ENCODE peak calls at places on chromosomes 2 and 18, in five cellular contexts. One of them, this sample, is unnamed.
A peak's percentile ranks its signal among the peaks of the same experiment; 100 is the strongest.

GRCh38 chr2:60535392-60536312 is 17.8 kb downstream of the BCL11A start:
- DNase-seq in H54: no peak
- DNase-seq in adrenal gland: no peak
- DNase-seq in H1: no peak
- DNase-seq in A549: no peak
- DNase-seq in this sample: no peak

GRCh38 chr2:3728104-3729054 is 25.0 kb downstream of the DCDC2C start:
- DNase-seq in adrenal gland: no peak
- DNase-seq in A549: peak; percentile 65
- DNase-seq in H1: peak; percentile 53
- DNase-seq in H54: peak; percentile 39
- DNase-seq in this sample: peak; percentile 27

GRCh38 chr2:20171445-20171977 is 53.4 kb downstream of the SDC1 start:
- DNase-seq in H1: no peak
- DNase-seq in A549: no peak
- DNase-seq in adrenal gland: no peak
- DNase-seq in H54: no peak
- DNase-seq in this sample: no peak

GRCh38 chr2:39144411-39144810 is 23.6 kb upstream of the SOS1 start:
- DNase-seq in H1: no peak
- DNase-seq in adrenal gland: no peak
- DNase-seq in H54: no peak
- DNase-seq in A549: no peak
- DNase-seq in this sample: no peak

GRCh38 chr2:235005603-235006259 is 53.9 kb downstream of the SH3BP4 start:
- DNase-seq in A549: no peak
- DNase-seq in adrenal gland: no peak
- DNase-seq in H1: peak; percentile 77
- DNase-seq in H54: no peak
- DNase-seq in this sample: no peak

GRCh38 chr2:37472959-37473358 is 128.5 kb downstream of the QPCT start:
- DNase-seq in H54: peak; percentile 15
- DNase-seq in H1: no peak
- DNase-seq in A549: no peak
- DNase-seq in adrenal gland: no peak
- DNase-seq in this sample: no peak

GRCh38 chr2:38666578-38666926 is 638 bp downstream of the GALM start:
- DNase-seq in H54: no peak
- DNase-seq in adrenal gland: no peak
- DNase-seq in H1: no peak
- DNase-seq in A549: no peak
- DNase-seq in this sample: peak; percentile 47

GRCh38 chr2:111042772-111043771 is 77.6 kb upstream of the BCL2L11 start:
- DNase-seq in H54: no peak
- DNase-seq in A549: no peak
- DNase-seq in H1: peak; percentile 35
- DNase-seq in adrenal gland: no peak
- DNase-seq in this sample: no peak

GRCh38 chr2:46793423-46794416 is 121.9 kb downstream of the MCFD2 start:
- DNase-seq in adrenal gland: no peak
- DNase-seq in A549: no peak
- DNase-seq in H1: peak; percentile 11
- DNase-seq in H54: no peak
- DNase-seq in this sample: no peak

GRCh38 chr18:74898965-74899364 is 301.3 kb downstream of the ZNF407 start:
- DNase-seq in adrenal gland: no peak
- DNase-seq in H1: no peak
- DNase-seq in A549: no peak
- DNase-seq in H54: peak; percentile 5
- DNase-seq in this sample: no peak

GRCh38 chr2:235612551-235612950 is 118.7 kb downstream of the AGAP1 start:
- DNase-seq in H54: no peak
- DNase-seq in A549: no peak
- DNase-seq in adrenal gland: no peak
- DNase-seq in H1: no peak
- DNase-seq in this sample: no peak

GRCh38 chr2:44793322-44793870 is 148.1 kb upstream of the SIX3 start:
- DNase-seq in H54: no peak
- DNase-seq in A549: no peak
- DNase-seq in H1: peak; percentile 59
- DNase-seq in adrenal gland: no peak
- DNase-seq in this sample: peak; percentile 15

GRCh38 chr2:233389601-233390125 is 35.4 kb downstream of the DGKD start:
- DNase-seq in H54: no peak
- DNase-seq in A549: no peak
- DNase-seq in adrenal gland: no peak
- DNase-seq in H1: no peak
- DNase-seq in this sample: no peak

GRCh38 chr2:233386382-233387041 is 32.2 kb downstream of the DGKD start:
- DNase-seq in H54: no peak
- DNase-seq in H1: no peak
- DNase-seq in adrenal gland: no peak
- DNase-seq in A549: peak; percentile 38
- DNase-seq in this sample: no peak

GRCh38 chr2:233387225-233387624 is 32.9 kb downstream of the DGKD start:
- DNase-seq in H54: no peak
- DNase-seq in H1: peak; percentile 33
- DNase-seq in adrenal gland: no peak
- DNase-seq in A549: no peak
- DNase-seq in this sample: no peak

GRCh38 chr2:233385489-233386044 is 31.3 kb downstream of the DGKD start:
- DNase-seq in A549: no peak
- DNase-seq in H1: no peak
- DNase-seq in H54: no peak
- DNase-seq in adrenal gland: no peak
- DNase-seq in this sample: no peak

GRCh38 chr2:233387667-233388528 is 33.6 kb downstream of the DGKD start:
- DNase-seq in H54: no peak
- DNase-seq in H1: peak; percentile 36
- DNase-seq in A549: peak; percentile 66
- DNase-seq in adrenal gland: peak; percentile 90
- DNase-seq in this sample: no peak
- TF ChIP-seq POLR2A in H54: no peak
- TF ChIP-seq POLR2A in H1: no peak
- TF ChIP-seq POLR2A in A549: no peak
- TF ChIP-seq POLR2A in adrenal gland: peak; percentile 49
- TF ChIP-seq POLR2A in this sample: no peak

DNA sequence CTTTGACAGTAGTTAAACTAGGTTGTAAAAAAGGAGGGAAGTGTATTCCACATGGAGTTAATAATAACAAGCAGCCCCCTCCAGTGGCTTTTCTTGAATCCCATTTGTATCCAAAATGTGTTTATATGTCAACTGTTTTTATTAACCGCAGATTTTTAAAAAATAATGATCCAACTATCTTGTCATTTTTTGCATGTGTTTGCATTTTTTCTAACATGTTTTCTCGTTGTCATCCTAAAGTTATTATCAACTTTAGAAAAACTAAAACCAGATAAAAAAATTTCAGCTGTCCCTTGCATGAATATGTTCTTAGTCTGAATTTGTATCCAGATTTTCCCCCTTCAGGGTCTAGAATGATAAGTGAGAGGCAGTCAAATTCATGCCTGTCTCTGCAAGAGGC is 1063.3 kb downstream of the BCL11A start:
- DNase-seq in A549: no peak
- DNase-seq in H54: no peak
- DNase-seq in H1: no peak
- DNase-seq in adrenal gland: no peak
- DNase-seq in this sample: no peak
- TF ChIP-seq POLR2A in A549: no peak
- TF ChIP-seq POLR2A in H54: no peak
- TF ChIP-seq POLR2A in H1: no peak
- TF ChIP-seq POLR2A in adrenal gland: no peak
- TF ChIP-seq POLR2A in this sample: no peak

DNA sequence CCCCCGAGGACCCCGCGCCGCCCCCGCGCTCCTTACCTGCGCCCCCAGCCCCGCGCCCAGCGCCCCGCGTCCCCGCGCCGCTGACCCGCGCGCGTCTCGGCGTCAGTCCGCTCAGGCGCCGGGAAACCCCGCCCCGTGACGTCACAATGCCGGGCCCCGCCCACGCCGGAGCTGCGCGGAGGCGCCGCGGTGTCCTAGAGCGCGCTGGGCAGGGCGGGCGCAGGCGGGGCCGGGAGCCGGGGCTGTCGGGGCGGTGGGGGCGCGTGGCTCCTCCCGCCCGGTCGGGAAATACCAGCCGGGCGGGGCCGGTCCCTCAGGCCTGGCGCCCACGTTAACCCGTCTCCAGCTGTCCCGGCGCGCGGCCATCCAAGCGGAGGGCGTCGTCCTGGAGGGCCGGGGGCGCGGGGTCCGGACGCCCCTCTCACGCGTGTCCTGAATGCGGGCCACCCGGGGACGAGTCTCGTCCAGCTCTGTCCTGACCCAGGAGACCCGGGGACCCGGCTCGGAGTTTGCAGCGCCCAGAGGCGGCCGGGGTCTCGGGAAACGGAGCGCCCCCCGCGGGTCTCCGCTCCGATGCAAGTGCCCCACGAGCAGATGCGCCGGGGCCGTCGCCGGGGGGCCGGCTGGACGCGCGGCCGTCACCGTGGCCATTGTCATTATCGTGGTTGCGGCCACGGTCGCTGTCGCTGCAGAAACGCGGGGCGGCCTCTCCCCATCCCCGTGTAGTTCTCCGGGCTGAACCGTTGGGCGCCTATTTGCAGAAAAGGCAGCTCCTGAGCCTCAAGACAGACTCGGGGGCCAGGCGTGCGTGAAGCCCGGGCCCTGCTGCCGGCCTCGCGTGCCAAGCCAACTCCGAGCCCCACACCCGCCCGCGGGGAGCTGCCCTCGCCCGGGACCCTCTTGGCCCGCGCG is at the start of gene SLC66A2:
- DNase-seq in A549: peak; percentile 43
- DNase-seq in H1: peak; percentile 99
- DNase-seq in adrenal gland: peak; percentile 96
- DNase-seq in H54: peak; percentile 56
- DNase-seq in this sample: peak; percentile 98
- TF ChIP-seq POLR2A in A549: peak; percentile 54
- TF ChIP-seq POLR2A in H1: no peak
- TF ChIP-seq POLR2A in adrenal gland: peak; percentile 70
- TF ChIP-seq POLR2A in H54: no peak
- TF ChIP-seq POLR2A in this sample: peak; percentile 26

GRCh38 chr2:96143848-96144480 is 1.3 kb downstream of the DUSP2 start:
- DNase-seq in H1: peak; percentile 71
- DNase-seq in H54: no peak
- DNase-seq in A549: no peak
- DNase-seq in adrenal gland: no peak
- DNase-seq in this sample: peak; percentile 34

GRCh38 chr2:96143231-96143847 is 1.9 kb downstream of the DUSP2 start:
- DNase-seq in adrenal gland: no peak
- DNase-seq in H1: no peak
- DNase-seq in A549: no peak
- DNase-seq in H54: no peak
- DNase-seq in this sample: no peak

GRCh38 chr2:96144481-96145027 is 686 bp downstream of the DUSP2 start:
- DNase-seq in H54: no peak
- DNase-seq in H1: peak; percentile 68
- DNase-seq in adrenal gland: no peak
- DNase-seq in A549: no peak
- DNase-seq in this sample: peak; percentile 49

GRCh38 chr2:96140941-96141623 is 2.8 kb upstream of the ASTL start:
- DNase-seq in adrenal gland: no peak
- DNase-seq in A549: no peak
- DNase-seq in H1: no peak
- DNase-seq in H54: no peak
- DNase-seq in this sample: no peak

DNA sequence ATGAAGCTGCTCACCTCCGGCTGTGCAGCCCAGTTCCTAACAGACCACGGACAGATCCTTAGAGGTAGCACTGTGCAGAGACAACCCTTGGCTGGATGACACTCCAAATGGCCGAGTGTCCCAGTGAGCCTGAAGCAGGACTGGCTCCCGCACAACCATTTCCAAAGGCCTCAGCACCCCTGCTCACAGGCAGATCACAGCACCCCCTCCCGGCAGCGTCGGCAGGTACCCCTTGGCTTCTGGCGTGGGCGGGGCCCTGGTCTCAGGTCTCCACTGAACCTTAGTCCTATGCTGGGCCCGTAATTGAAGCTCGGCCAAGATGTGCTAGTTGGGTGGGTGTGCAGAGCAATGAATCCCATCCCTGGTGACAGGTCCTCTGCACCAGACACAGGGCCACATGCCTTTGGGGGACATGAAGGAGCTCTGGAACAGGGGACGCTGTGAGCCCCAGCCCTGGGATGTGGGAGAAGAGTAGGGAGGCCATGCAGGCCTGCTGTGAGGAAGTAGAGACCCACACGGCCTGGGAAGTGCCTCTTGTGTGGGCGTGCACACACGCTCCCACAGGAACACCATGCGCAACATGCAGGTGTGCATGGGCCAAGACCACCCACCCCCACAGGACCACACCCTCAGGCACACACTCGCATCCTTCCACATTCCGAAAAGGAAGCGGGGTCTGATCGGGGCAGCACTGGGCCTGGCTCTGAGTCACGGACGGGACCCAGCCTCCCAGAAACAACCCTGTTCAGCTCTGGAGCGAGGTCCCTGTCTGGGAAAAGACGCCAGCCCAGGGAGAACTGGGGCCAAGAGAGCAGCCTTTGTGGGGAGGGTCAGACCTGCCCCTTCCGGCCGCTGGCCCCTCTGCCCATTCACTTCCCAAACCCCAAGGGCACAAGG is 2.8 kb downstream of the DUSP2 start:
- DNase-seq in H1: peak; percentile 79
- DNase-seq in adrenal gland: no peak
- DNase-seq in H54: no peak
- DNase-seq in A549: no peak
- DNase-seq in this sample: no peak
- TF ChIP-seq POLR2A in H1: no peak
- TF ChIP-seq POLR2A in adrenal gland: no peak
- TF ChIP-seq POLR2A in H54: no peak
- TF ChIP-seq POLR2A in A549: no peak
- TF ChIP-seq POLR2A in this sample: peak; percentile 53

DNA sequence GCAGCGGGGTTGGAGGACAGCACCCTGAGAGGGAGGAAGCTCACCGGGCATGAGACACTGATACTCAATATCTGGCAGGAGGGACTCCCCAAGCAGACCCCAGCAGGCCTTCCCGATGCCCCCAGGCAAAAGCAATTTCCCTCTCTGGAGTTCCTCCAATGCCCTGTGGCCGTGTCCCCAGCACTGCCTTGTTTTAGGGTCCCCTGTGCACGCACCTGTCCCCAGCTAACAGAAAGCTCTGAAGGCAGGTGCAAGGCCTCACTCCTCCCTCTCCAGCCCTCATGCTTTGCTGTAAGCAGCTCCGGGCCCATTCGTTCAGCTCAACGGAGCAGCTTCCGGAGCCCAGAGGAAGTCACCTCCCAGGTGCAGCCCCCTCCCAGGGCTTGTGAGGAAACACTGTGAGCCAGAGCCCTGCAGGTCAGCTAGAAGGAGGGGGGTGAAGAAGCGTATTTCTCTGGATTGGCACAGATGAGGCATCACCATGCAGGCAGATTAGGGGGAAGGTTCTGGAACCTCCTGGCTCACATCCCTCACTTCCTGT is 50.3 kb upstream of the ID2 start:
- DNase-seq in A549: no peak
- DNase-seq in adrenal gland: no peak
- DNase-seq in H54: no peak
- DNase-seq in H1: no peak
- DNase-seq in this sample: no peak
- TF ChIP-seq POLR2A in A549: no peak
- TF ChIP-seq POLR2A in adrenal gland: no peak
- TF ChIP-seq POLR2A in H54: no peak
- TF ChIP-seq POLR2A in H1: no peak
- TF ChIP-seq POLR2A in this sample: no peak

This sample was measured in erythroblast.